ENCODE peak calls at places on chromosomes 1 and 21, in nine cellular contexts. C is Caco-2, N is AG10803, O is dorsolateral prefrontal cortex, J is fibroblast of lung, E is right lobe of liver, V is cardiac fibroblast, L is ascending aorta, F is psoas muscle. H is an unnamed sample.

GRCh38 chr1:171480035-171480434 is 5.3 kb upstream of the PRRC2C start:
- DNase-seq in J (no peak), L (no peak), F (no peak), O (no peak), V (no peak), C (peak), E (no peak), N (no peak), H (no peak)

GRCh38 chr1:166947398-166948043 is 27.8 kb downstream of the ILDR2 start:
- DNase-seq in L (no peak), E (no peak), V (peak), F (peak), O (peak), N (peak), C (peak), J (peak), H (peak)

GRCh38 chr21:39048574-39048973 is 134.7 kb downstream of the PSMG1 start:
- DNase-seq in V (peak), L (no peak), C (no peak), J (peak), O (no peak), E (no peak), F (no peak), N (peak), H (peak)

GRCh38 chr1:94329986-94330385 is 88.2 kb upstream of the ABCD3 start:
- DNase-seq in N (peak), V (peak), E (no peak), O (no peak), L (no peak), C (no peak), J (peak), F (no peak), H (peak)

GRCh38 chr1:217009376-217009775 is 286.1 kb upstream of the ESRRG start:
- DNase-seq in N (no peak), F (no peak), C (no peak), E (no peak), O (no peak), J (no peak), L (no peak), V (no peak), H (no peak)

GRCh38 chr1:221440658-221441057 is 301.2 kb downstream of the DUSP10 start:
- DNase-seq in F (no peak), L (no peak), O (no peak), J (peak), E (no peak), V (peak), N (peak), C (no peak), H (peak)

GRCh38 chr1:26608895-26609294 is 79.3 kb downstream of the RPS6KA1 start:
- DNase-seq in V (peak), N (peak), L (no peak), F (no peak), E (no peak), O (no peak), J (peak), C (no peak), H (peak)

GRCh38 chr1:226551299-226551698 is 2.7 kb downstream of the STUM start:
- DNase-seq in J (no peak), C (no peak), E (no peak), L (no peak), O (no peak), F (no peak), V (no peak), N (no peak), H (no peak)

GRCh38 chr21:26320541-26320940 is 150.0 kb upstream of the APP start:
- DNase-seq in C (no peak), L (no peak), J (no peak), F (no peak), V (no peak), O (no peak), E (no peak), N (no peak), H (no peak)

GRCh38 chr21:38303300-38303699 is 46.5 kb downstream of the KCNJ15 start:
- DNase-seq in L (peak), C (no peak), N (peak), O (no peak), E (no peak), J (peak), F (peak), V (peak), H (peak)

GRCh38 chr1:234927312-234927967 is 201.2 kb downstream of the TOMM20 start:
- DNase-seq in V (no peak), L (no peak), E (peak), C (no peak), O (no peak), F (no peak), N (no peak), J (no peak), H (no peak)

GRCh38 chr1:55833452-55834160 is 618.4 kb upstream of the USP24 start:
- DNase-seq in E (no peak), O (no peak), L (no peak), J (peak), N (peak), V (peak), F (no peak), C (no peak), H (peak)

GRCh38 chr1:198876371-198876871 is 237.6 kb downstream of the PTPRC start:
- DNase-seq in C (no peak), V (no peak), E (no peak), L (no peak), F (no peak), O (peak), J (no peak), N (no peak), H (no peak)

GRCh38 chr1:150925080-150925479 is 1.1 kb upstream of the SETDB1 start:
- DNase-seq in L (no peak), V (no peak), J (no peak), F (no peak), C (no peak), N (no peak), E (no peak), O (no peak), H (no peak)

GRCh38 chr1:194295690-194296089 is 1109.3 kb upstream of the B3GALT2 start:
- DNase-seq in O (no peak), F (no peak), V (peak), N (no peak), J (peak), L (no peak), C (peak), E (no peak), H (no peak)

GRCh38 chr1:247113094-247113497 is 8.9 kb upstream of the ZNF669 start:
- DNase-seq in V (no peak), C (no peak), L (no peak), O (no peak), F (no peak), N (peak), J (no peak), E (peak), H (peak)

GRCh38 chr1:37634554-37635308 is at the start of gene RSPO1:
- DNase-seq in J (peak), C (peak), F (no peak), O (no peak), N (peak), L (no peak), V (peak), E (no peak), H (peak)

GRCh38 chr1:98292994-98293393 is 368.5 kb upstream of the SNX7 start:
- DNase-seq in E (no peak), C (no peak), L (no peak), N (no peak), V (no peak), J (no peak), O (no peak), F (no peak), H (no peak)

GRCh38 chr1:104238991-104239390 is 489.3 kb downstream of the AMY1C start:
- DNase-seq in N (no peak), L (no peak), O (no peak), F (no peak), V (no peak), E (no peak), C (no peak), J (no peak), H (peak)

GRCh38 chr1:168362991-168363390 is 82.3 kb downstream of the TBX19 start:
- DNase-seq in C (no peak), E (no peak), O (no peak), N (no peak), V (peak), J (no peak), L (no peak), F (no peak), H (no peak)

GRCh38 chr1:42941640-42942330 is 16.9 kb downstream of the SLC2A1 start:
- DNase-seq in L (peak), N (peak), C (no peak), F (peak), V (peak), J (peak), E (no peak), O (peak), H (peak)

GRCh38 chr1:91851130-91852010 is 34.6 kb downstream of the TGFBR3 start:
- DNase-seq in L (peak), J (peak), F (peak), C (no peak), O (no peak), V (peak), E (peak), N (peak), H (peak)

GRCh38 chr1:24108334-24109165 is 3.4 kb downstream of the MYOM3 start:
- DNase-seq in F (peak), N (peak), C (no peak), L (no peak), J (peak), E (no peak), O (peak), V (peak), H (peak)

GRCh38 chr1:103367186-103367585 is 158.3 kb upstream of the RNPC3 start:
- DNase-seq in J (no peak), V (no peak), L (no peak), F (no peak), N (no peak), E (no peak), O (no peak), C (no peak), H (no peak)

GRCh38 chr1:26531651-26532131 is 2.1 kb downstream of the RPS6KA1 start:
- DNase-seq in L (no peak), F (no peak), J (no peak), V (no peak), E (peak), O (no peak), C (peak), N (no peak), H (no peak)

GRCh38 chr1:29679828-29680558 is 443.7 kb downstream of the PTPRU start:
- DNase-seq in J (no peak), O (no peak), L (no peak), C (no peak), E (no peak), F (no peak), V (no peak), N (no peak), H (no peak)

GRCh38 chr1:46034601-46035516 is 97.6 kb downstream of the PIK3R3 start:
- DNase-seq in J (no peak), V (no peak), C (no peak), F (no peak), O (no peak), N (no peak), E (no peak), L (no peak), H (no peak)

GRCh38 chr1:56430141-56430839 is 149.1 kb downstream of the PLPP3 start:
- DNase-seq in C (no peak), J (no peak), L (no peak), E (no peak), O (no peak), F (no peak), V (no peak), N (no peak), H (no peak)

GRCh38 chr1:107594541-107594940 is 370.4 kb downstream of the VAV3 start:
- DNase-seq in N (peak), J (no peak), O (no peak), F (no peak), V (no peak), C (no peak), E (no peak), L (no peak), H (no peak)

GRCh38 chr1:50110656-50111055 is 1.9 kb downstream of the ELAVL4 start:
- DNase-seq in O (no peak), V (no peak), J (no peak), F (no peak), L (no peak), E (no peak), C (no peak), N (no peak), H (no peak)

GRCh38 chr1:65247419-65248359 is 61.7 kb upstream of the DNAJC6 start:
- DNase-seq in L (no peak), C (peak), F (no peak), J (peak), O (no peak), E (no peak), V (peak), N (peak), H (peak)

GRCh38 chr1:160961419-160961818 is 6.8 kb upstream of the ITLN2 start:
- DNase-seq in L (no peak), C (no peak), E (no peak), J (no peak), N (no peak), O (no peak), F (no peak), V (no peak), H (no peak)

GRCh38 chr1:51956528-51957509 is 33.7 kb downstream of the RAB3B start:
- DNase-seq in J (peak), O (no peak), E (no peak), C (no peak), N (peak), V (peak), F (no peak), L (no peak), H (peak)

GRCh38 chr1:224378855-224379631 is 22.4 kb downstream of the CNIH4 start:
- DNase-seq in V (no peak), L (no peak), E (no peak), C (no peak), N (no peak), F (no peak), J (no peak), O (no peak), H (no peak)

GRCh38 chr1:228377664-228378452 is 28.8 kb downstream of the TRIM11 start:
- DNase-seq in V (no peak), L (peak), N (no peak), C (no peak), O (peak), J (no peak), E (no peak), F (peak), H (no peak)

GRCh38 chr21:40635336-40635735 is 211.6 kb downstream of the DSCAM start:
- DNase-seq in V (no peak), L (no peak), J (no peak), O (peak), N (no peak), E (no peak), C (no peak), F (no peak), H (no peak)

GRCh38 chr1:21338568-21339401 is 48.5 kb upstream of the ECE1 start:
- DNase-seq in N (no peak), C (peak), V (peak), F (peak), E (peak), L (no peak), O (no peak), J (peak), H (peak)

GRCh38 chr1:50368179-50369007 is 54.9 kb downstream of the DMRTA2 start:
- DNase-seq in V (peak), J (peak), N (no peak), F (no peak), E (peak), O (peak), L (no peak), C (peak), H (peak)

GRCh38 chr1:15975358-15975804 is 520 bp downstream of the ZBTB17 start:
- DNase-seq in C (peak), E (peak), V (peak), J (peak), N (peak), L (no peak), O (peak), F (peak), H (peak)
- TF ChIP-seq CTCF in C (no peak), E (no peak), V (no peak), J (peak), N (peak), L (no peak), O (no peak), F (no peak), H (no peak)

GRCh38 chr1:9321480-9321849 is 28.8 kb downstream of the SPSB1 start:
- DNase-seq in N (peak), E (no peak), V (peak), O (no peak), L (no peak), C (no peak), J (peak), F (no peak), H (peak)
- H3K4me3 ChIP-seq in N (no peak), E (no peak), V (no peak), O (no peak), L (peak), C (no peak), J (no peak), F (no peak), H (no peak)

GRCh38 chr1:245380790-245381535 is 226.2 kb downstream of the KIF26B start:
- DNase-seq in L (no peak), V (no peak), C (no peak), N (no peak), O (no peak), F (no peak), J (no peak), E (no peak), H (no peak)
- TF ChIP-seq CTCF in L (no peak), V (no peak), C (no peak), N (peak), O (peak), F (peak), J (peak), E (no peak), H (peak)

GRCh38 chr1:1890506-1891348 is at the start of gene GNB1:
- DNase-seq in E (peak), N (peak), F (peak), O (peak), C (peak), J (peak), V (peak), L (peak), H (peak)

GRCh38 chr1:1891349-1892078 is 627 bp upstream of the GNB1 start:
- DNase-seq in J (peak), V (peak), C (peak), F (peak), O (no peak), E (peak), N (peak), L (no peak), H (peak)

GRCh38 chr1:1892079-1892762 is 1.3 kb upstream of the GNB1 start:
- DNase-seq in V (no peak), C (no peak), E (peak), L (no peak), N (peak), O (no peak), J (no peak), F (peak), H (no peak)

GRCh38 chr1:1889090-1889750 is 1.7 kb downstream of the GNB1 start:
- DNase-seq in E (no peak), C (no peak), F (peak), J (peak), L (no peak), V (no peak), O (no peak), N (peak), H (no peak)

GRCh38 chr1:1889847-1890505 is 911 bp downstream of the GNB1 start:
- DNase-seq in C (peak), F (peak), L (no peak), N (peak), J (peak), E (peak), V (peak), O (no peak), H (peak)
- H3K4me3 ChIP-seq in C (peak), F (peak), L (peak), N (peak), J (peak), E (peak), V (peak), O (peak), H (peak)

GRCh38 chr1:39836595-39837110 is 46.7 kb downstream of the TRIT1 start:
- DNase-seq in L (no peak), V (no peak), F (no peak), E (no peak), J (no peak), O (no peak), N (no peak), C (no peak), H (no peak)
- TF ChIP-seq CTCF in L (no peak), V (no peak), F (no peak), E (no peak), J (no peak), O (no peak), N (no peak), C (no peak), H (no peak)

H was measured in fibroblast of mammary gland.